ENCODE peak calls at places on chromosome 17, in nine cellular contexts. C is HepG2, Y is A549, S is right lobe of liver, V is heart right ventricle, G is SJSA1, D is mesendoderm, N is pancreas, W is tibial nerve. A is an unnamed sample. For H3K4me1, the result is how much of the 10 kb centered on the place peaks cover.

GRCh38 chr17:48995871-48996695 is 1.1 kb upstream of the IGF2BP1 start:
- DNase-seq in C (peak), Y (peak), S (no peak), V (no peak), G (peak), D (peak), N (no peak), W (no peak), A (no peak)

GRCh38 chr17:49987681-49988441 is 7.2 kb downstream of the DLX3 start:
- DNase-seq in C (no peak), Y (peak), S (peak), V (no peak), G (peak), D (peak), N (no peak), W (no peak), A (no peak)

GRCh38 chr17:12977008-12977751 is 40.6 kb downstream of the ELAC2 start:
- DNase-seq in C (no peak), Y (no peak), S (no peak), V (no peak), G (no peak), D (peak), N (no peak), W (no peak), A (no peak)

GRCh38 chr17:64679710-64680216 is 17.7 kb upstream of the SMURF2 start:
- DNase-seq in C (peak), Y (peak), S (no peak), V (no peak), G (peak), D (peak), N (no peak), W (no peak), A (no peak)

GRCh38 chr17:34318474-34318873 is 761 bp upstream of the CCL8 start:
- DNase-seq in C (no peak), Y (peak), S (no peak), V (no peak), G (no peak), D (peak), N (no peak), W (no peak), A (no peak)

GRCh38 chr17:52532373-52532772 is 373.9 kb upstream of the CA10 start:
- DNase-seq in C (no peak), Y (no peak), S (no peak), V (no peak), G (no peak), D (no peak), N (no peak), W (no peak), A (no peak)

GRCh38 chr17:20073056-20073979 is 64.2 kb downstream of the SPECC1 start:
- DNase-seq in C (no peak), Y (no peak), S (no peak), V (peak), G (no peak), D (no peak), N (no peak), W (peak), A (peak)

GRCh38 chr17:46971647-46972300 is 7.3 kb downstream of the RPRML start:
- DNase-seq in C (no peak), Y (no peak), S (no peak), V (no peak), G (no peak), D (no peak), N (no peak), W (no peak), A (no peak)

GRCh38 chr17:53218723-53219122 is 604.0 kb upstream of the KIF2B start:
- DNase-seq in C (no peak), Y (no peak), S (no peak), V (no peak), G (no peak), D (no peak), N (no peak), W (no peak), A (no peak)

GRCh38 chr17:44972953-44973352 is 4.8 kb upstream of the C1QL1 start:
- DNase-seq in C (peak), Y (peak), S (no peak), V (no peak), G (no peak), D (no peak), N (no peak), W (no peak), A (no peak)

GRCh38 chr17:63841350-63842172 is 924 bp downstream of the SMARCD2 start:
- DNase-seq in C (peak), Y (no peak), S (peak), V (peak), G (peak), D (peak), N (peak), W (no peak), A (peak)

GRCh38 chr17:9648521-9649110 is 3.3 kb downstream of the USP43 start:
- DNase-seq in C (no peak), Y (peak), S (no peak), V (no peak), G (peak), D (peak), N (no peak), W (no peak), A (no peak)

GRCh38 chr17:62819511-62820221 is 11.6 kb upstream of the MARCHF10 start:
- DNase-seq in C (peak), Y (peak), S (no peak), V (peak), G (peak), D (peak), N (peak), W (peak), A (peak)

GRCh38 chr17:71331754-71332153 is 789.1 kb upstream of the SOX9 start:
- DNase-seq in C (no peak), Y (no peak), S (no peak), V (no peak), G (no peak), D (no peak), N (no peak), W (no peak), A (no peak)

GRCh38 chr17:59641799-59642484 is 22.2 kb downstream of the CLTC start:
- DNase-seq in C (no peak), Y (no peak), S (no peak), V (no peak), G (no peak), D (peak), N (no peak), W (no peak), A (no peak)

GRCh38 chr17:65196617-65197016 is 59.4 kb downstream of the RGS9 start:
- DNase-seq in C (no peak), Y (no peak), S (no peak), V (no peak), G (no peak), D (no peak), N (no peak), W (no peak), A (no peak)

GRCh38 chr17:41724476-41725030 is 9.9 kb downstream of the HAP1 start:
- DNase-seq in C (no peak), Y (no peak), S (no peak), V (no peak), G (no peak), D (no peak), N (no peak), W (no peak), A (no peak)

GRCh38 chr17:22300177-22300576 is 607.9 kb downstream of the KCNJ18 start:
- DNase-seq in C (no peak), Y (no peak), S (no peak), V (no peak), G (no peak), D (no peak), N (no peak), W (no peak), A (no peak)

GRCh38 chr17:44075598-44076293 is 5.2 kb downstream of the G6PC3 start:
- DNase-seq in C (no peak), Y (no peak), S (no peak), V (no peak), G (no peak), D (no peak), N (no peak), W (no peak), A (no peak)

GRCh38 chr17:69898606-69899005 is 176.4 kb upstream of the KCNJ16 start:
- DNase-seq in C (no peak), Y (no peak), S (no peak), V (no peak), G (no peak), D (no peak), N (no peak), W (no peak), A (no peak)

GRCh38 chr17:43570518-43570928 is 24.4 kb upstream of the ETV4 start:
- DNase-seq in C (no peak), Y (peak), S (no peak), V (no peak), G (no peak), D (no peak), N (no peak), W (no peak), A (no peak)

GRCh38 chr17:80847506-80848230 is 144.0 kb upstream of the CHMP6 start:
- DNase-seq in C (no peak), Y (no peak), S (peak), V (no peak), G (no peak), D (no peak), N (no peak), W (no peak), A (no peak)

DNA sequence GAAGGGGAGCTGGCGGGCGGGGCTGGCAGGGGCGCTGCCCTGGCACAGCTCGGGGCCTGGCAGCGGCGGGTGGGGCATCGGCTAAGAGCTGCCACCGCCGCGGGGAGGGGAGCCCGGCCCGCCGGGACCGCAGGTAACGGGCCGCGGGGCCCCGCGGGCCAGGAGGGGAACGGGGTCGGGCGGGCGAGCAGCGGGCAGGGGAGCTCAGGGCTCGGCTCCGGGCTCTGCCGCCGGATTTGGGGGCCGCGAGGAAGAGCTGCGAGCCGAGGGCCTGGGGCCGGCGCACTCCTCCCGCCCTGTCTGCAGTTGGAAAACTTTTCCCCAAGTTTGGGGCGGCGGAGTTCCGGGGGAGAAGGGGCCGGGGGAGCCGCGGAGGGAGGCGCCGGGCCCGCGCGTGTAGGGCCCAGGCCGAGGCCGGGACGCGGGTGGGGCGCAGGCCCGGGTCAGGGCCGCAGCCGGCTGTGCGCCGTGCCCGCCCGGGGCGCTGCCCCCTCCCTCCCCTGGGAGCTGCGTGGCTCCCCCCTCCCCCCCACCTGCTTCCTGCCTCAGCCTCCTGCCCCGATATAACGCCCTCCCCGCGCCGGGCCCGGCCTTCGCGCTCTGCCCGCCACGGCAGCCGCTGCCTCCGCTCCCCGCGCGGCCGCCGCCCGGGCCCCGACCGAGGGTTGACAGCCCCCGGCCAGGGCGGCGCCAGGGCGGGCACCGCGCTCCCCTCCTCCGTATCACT is 754 bp downstream of the HIC1 start:
- DNase-seq in C (no peak), Y (no peak), S (peak), V (no peak), G (no peak), D (no peak), N (no peak), W (no peak), A (no peak)
- H3K4me1 ChIP-seq in C (under half), Y (under half), S (under half), V (under half), G (under half), D (under half), N (under half), W (under half), A (half or more)

DNA sequence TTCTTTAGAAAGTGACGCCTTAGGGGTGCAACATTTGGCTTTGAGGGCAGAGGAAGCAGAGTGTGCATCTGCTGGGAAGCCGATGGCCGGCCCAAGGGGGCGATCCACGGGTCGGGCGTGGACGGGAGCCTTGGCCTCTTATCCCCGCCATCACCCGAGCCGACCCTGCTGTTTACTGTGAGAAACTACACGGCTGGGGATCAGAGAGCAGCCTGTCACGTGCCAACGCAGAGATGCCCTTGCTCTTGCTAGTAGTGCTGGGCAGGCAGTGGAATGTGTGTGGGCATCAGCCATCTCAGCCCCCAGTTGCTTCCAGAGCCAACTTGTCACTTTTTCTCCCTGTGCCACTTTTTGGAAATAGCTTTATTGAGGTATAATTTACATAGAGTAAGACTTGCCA is 26.7 kb upstream of the ITGB4 start:
- DNase-seq in C (no peak), Y (no peak), S (no peak), V (no peak), G (no peak), D (no peak), N (no peak), W (no peak), A (no peak)
- H3K4me1 ChIP-seq in C (under half), Y (half or more), S (under half), V (under half), G (half or more), D (under half), N (under half), W (half or more), A (half or more)

GRCh38 chr17:31251618-31252328 is 45.3 kb downstream of the OMG start:
- DNase-seq in C (peak), Y (no peak), S (no peak), V (no peak), G (no peak), D (no peak), N (no peak), W (no peak), A (no peak)

GRCh38 chr17:31250229-31250628 is 46.8 kb downstream of the OMG start:
- DNase-seq in C (no peak), Y (no peak), S (no peak), V (no peak), G (no peak), D (no peak), N (no peak), W (no peak), A (no peak)

GRCh38 chr17:31252741-31253140 is 44.3 kb downstream of the OMG start:
- DNase-seq in C (no peak), Y (no peak), S (no peak), V (no peak), G (no peak), D (no peak), N (no peak), W (no peak), A (no peak)

GRCh38 chr17:31249742-31250141 is 47.3 kb downstream of the OMG start:
- DNase-seq in C (no peak), Y (no peak), S (no peak), V (no peak), G (no peak), D (peak), N (no peak), W (no peak), A (no peak)

GRCh38 chr17:31251075-31251474 is 46.0 kb downstream of the OMG start:
- DNase-seq in C (no peak), Y (no peak), S (no peak), V (no peak), G (no peak), D (peak), N (no peak), W (no peak), A (no peak)
- H3K4me1 ChIP-seq in C (under half), Y (under half), S (under half), V (under half), G (under half), D (under half), N (under half), W (under half), A (under half)

GRCh38 chr17:14200354-14200753 is 36.3 kb downstream of the CDRT15 start:
- DNase-seq in C (no peak), Y (no peak), S (no peak), V (no peak), G (no peak), D (no peak), N (no peak), W (no peak), A (no peak)

GRCh38 chr17:14203392-14203791 is 33.3 kb downstream of the CDRT15 start:
- DNase-seq in C (no peak), Y (no peak), S (no peak), V (no peak), G (no peak), D (peak), N (no peak), W (no peak), A (no peak)

GRCh38 chr17:14202388-14203166 is 34.1 kb downstream of the CDRT15 start:
- DNase-seq in C (no peak), Y (no peak), S (no peak), V (no peak), G (no peak), D (no peak), N (no peak), W (no peak), A (no peak)

GRCh38 chr17:14201087-14201486 is 35.6 kb downstream of the CDRT15 start:
- DNase-seq in C (no peak), Y (no peak), S (no peak), V (no peak), G (no peak), D (no peak), N (no peak), W (no peak), A (no peak)

GRCh38 chr17:14201595-14201994 is 35.1 kb downstream of the CDRT15 start:
- DNase-seq in C (no peak), Y (no peak), S (no peak), V (no peak), G (no peak), D (no peak), N (no peak), W (no peak), A (no peak)
- H3K4me1 ChIP-seq in C (under half), Y (under half), S (under half), V (under half), G (under half), D (under half), N (under half), W (under half), A (under half)

GRCh38 chr17:30378191-30378796 is 433 bp upstream of the CPD start:
- DNase-seq in C (no peak), Y (no peak), S (no peak), V (peak), G (no peak), D (peak), N (no peak), W (no peak), A (peak)
- H3K4me1 ChIP-seq in C (half or more), Y (half or more), S (under half), V (under half), G (under half), D (under half), N (under half), W (under half), A (under half)

A was measured in stomach.